ENCODE peak calls at places on chromosomes 7 and 10, in seven cellular contexts. H is iPS-NIHi11; K is central memory CD4-positive, alpha-beta T cell; L is neural crest cell; D is COR-L47; Y is esophagus muscularis mucosa; W is fibroblast of the conjunctiva. G is an unnamed sample.

GRCh38 chr10:52216852-52217251 is 97.2 kb upstream of the DKK1 start:
- DNase-seq in H (no peak), K (no peak), L (no peak), D (no peak), Y (no peak), W (no peak), G (peak; percentile 80)

GRCh38 chr7:36487756-36488336 is 98.2 kb downstream of the ANLN start:
- DNase-seq in H (peak; percentile 44), K (peak; percentile 46), L (no peak), D (peak; percentile 62), Y (no peak), W (peak; percentile 52), G (peak; percentile 31)

GRCh38 chr10:69439813-69440506 is 11.3 kb upstream of the TSPAN15 start:
- DNase-seq in H (no peak), K (no peak), L (no peak), D (no peak), Y (no peak), W (no peak), G (no peak)

GRCh38 chr10:110834622-110835219 is 37.0 kb upstream of the PDCD4 start:
- DNase-seq in H (peak; percentile 75), K (peak; percentile 24), L (no peak), D (no peak), Y (no peak), W (no peak), G (no peak)

GRCh38 chr10:73779539-73780197 is 2.2 kb upstream of the CHCHD1 start:
- DNase-seq in H (no peak), K (no peak), L (no peak), D (no peak), Y (no peak), W (no peak), G (no peak)

GRCh38 chr10:97851341-97852001 is 1.8 kb downstream of the GOLGA7B start:
- DNase-seq in H (no peak), K (peak; percentile 58), L (no peak), D (no peak), Y (no peak), W (no peak), G (no peak)

GRCh38 chr10:76040107-76040829 is 608.8 kb downstream of the LRMDA start:
- DNase-seq in H (no peak), K (no peak), L (no peak), D (no peak), Y (no peak), W (no peak), G (no peak)

GRCh38 chr7:82740246-82740848 is 296.8 kb upstream of the CACNA2D1 start:
- DNase-seq in H (peak; percentile 41), K (no peak), L (peak; percentile 55), D (peak; percentile 67), Y (no peak), W (peak; percentile 41), G (no peak)

GRCh38 chr7:140888087-140888486 is 36.6 kb downstream of the BRAF start:
- DNase-seq in H (no peak), K (no peak), L (no peak), D (no peak), Y (no peak), W (no peak), G (no peak)

GRCh38 chr10:87636313-87636915 is 23.3 kb upstream of the PAPSS2 start:
- DNase-seq in H (no peak), K (no peak), L (no peak), D (no peak), Y (peak; percentile 3), W (no peak), G (no peak)

GRCh38 chr7:130909881-130910672 is 176.1 kb upstream of the KLF14 start:
- DNase-seq in H (no peak), K (no peak), L (no peak), D (no peak), Y (no peak), W (no peak), G (no peak)

GRCh38 chr10:104349623-104350142 is 4.0 kb upstream of the CFAP58 start:
- DNase-seq in H (no peak), K (no peak), L (no peak), D (no peak), Y (no peak), W (no peak), G (no peak)

GRCh38 chr10:110138197-110138812 is 69.1 kb upstream of the MXI1 start:
- DNase-seq in H (peak; percentile 54), K (peak; percentile 68), L (no peak), D (peak; percentile 27), Y (no peak), W (peak; percentile 60), G (peak; percentile 15)

GRCh38 chr10:104641150-104642000 is at the start of gene SORCS3:
- DNase-seq in H (peak; percentile 35), K (no peak), L (peak; percentile 28), D (no peak), Y (peak; percentile 66), W (no peak), G (no peak)

GRCh38 chr10:21526952-21527633 is 1.6 kb upstream of the SKIDA1 start:
- DNase-seq in H (peak; percentile 52), K (peak; percentile 32), L (no peak), D (no peak), Y (no peak), W (no peak), G (no peak)

GRCh38 chr10:79244841-79245504 is 102.3 kb upstream of the PPIF start:
- DNase-seq in H (no peak), K (no peak), L (no peak), D (no peak), Y (no peak), W (no peak), G (no peak)

GRCh38 chr10:43667317-43667731 is 18.6 kb upstream of the ZNF32 start:
- DNase-seq in H (peak; percentile 78), K (no peak), L (no peak), D (no peak), Y (no peak), W (no peak), G (no peak)

GRCh38 chr7:148337166-148337565 is 253.4 kb upstream of the C7orf33 start:
- DNase-seq in H (no peak), K (no peak), L (no peak), D (no peak), Y (no peak), W (no peak), G (no peak)

GRCh38 chr7:25624001-25624400 is 395.7 kb upstream of the NPVF start:
- DNase-seq in H (no peak), K (no peak), L (no peak), D (no peak), Y (no peak), W (no peak), G (no peak)

GRCh38 chr10:13518076-13518692 is 10.6 kb downstream of the BEND7 start:
- DNase-seq in H (peak; percentile 74), K (no peak), L (no peak), D (peak; percentile 8), Y (no peak), W (no peak), G (no peak)